ENCODE peak calls at places on chromosomes 5 and 9, in six cellular contexts. Q is stimulated activated CD4-positive, alpha-beta T cell treated with anti-CD3 and anti-CD28 coated beads, Interleukin-4, amount 100 ng/mL, for 4 hours; I is dorsolateral prefrontal cortex; C is cardiac fibroblast; K is GM04503; F is NCI-H345. E is an unnamed sample.

GRCh38 chr5:119238265-119239118 is 117.3 kb upstream of the TNFAIP8 start:
- DNase-seq in Q (no peak), F (no peak), K (no peak), I (no peak), C (no peak), E (no peak)

GRCh38 chr9:105206821-105207699 is 37.4 kb upstream of the SLC44A1 start:
- DNase-seq in F (no peak), I (no peak), Q (no peak), C (peak), K (no peak), E (no peak)

GRCh38 chr9:36140086-36141084 is 3.9 kb downstream of the GLIPR2 start:
- DNase-seq in Q (no peak), I (no peak), C (no peak), F (no peak), K (no peak), E (no peak)

GRCh38 chr9:126752881-126753670 is 51.8 kb upstream of the ZBTB43 start:
- DNase-seq in C (no peak), Q (no peak), K (no peak), F (no peak), I (no peak), E (no peak)

GRCh38 chr5:106380736-106381135 is 1290.0 kb downstream of the EFNA5 start:
- DNase-seq in F (no peak), C (no peak), K (peak), I (no peak), Q (no peak), E (no peak)

GRCh38 chr5:87263498-87263897 is 4.2 kb upstream of the RASA1 start:
- DNase-seq in F (no peak), I (no peak), C (no peak), Q (no peak), K (no peak), E (no peak)

GRCh38 chr5:148976569-148977321 is 86.1 kb downstream of the SH3TC2 start:
- DNase-seq in I (no peak), C (no peak), Q (no peak), F (no peak), K (peak), E (no peak)

GRCh38 chr9:7209051-7209450 is 451.3 kb downstream of the KDM4C start:
- DNase-seq in F (no peak), K (no peak), C (no peak), Q (no peak), I (no peak), E (no peak)

GRCh38 chr5:79464695-79465332 is 49.1 kb downstream of the HOMER1 start:
- DNase-seq in I (no peak), Q (no peak), C (peak), F (peak), K (no peak), E (no peak)

GRCh38 chr5:2007906-2008437 is 125.2 kb upstream of the IRX4 start:
- DNase-seq in K (no peak), Q (no peak), I (no peak), F (no peak), C (peak), E (no peak)

GRCh38 chr5:368162-369084 is 46.9 kb downstream of the AHRR start:
- DNase-seq in F (no peak), K (peak), Q (no peak), C (peak), I (no peak), E (no peak)

GRCh38 chr5:76419597-76419996 is 16.5 kb downstream of the IQGAP2 start:
- DNase-seq in K (no peak), F (no peak), Q (no peak), I (no peak), C (no peak), E (no peak)

GRCh38 chr9:104944356-104944755 is 16.4 kb upstream of the ABCA1 start:
- DNase-seq in I (no peak), K (no peak), Q (no peak), F (no peak), C (no peak), E (no peak)

GRCh38 chr5:124156408-124157027 is 589.9 kb downstream of the ZNF608 start:
- DNase-seq in I (no peak), C (peak), Q (no peak), K (no peak), F (no peak), E (no peak)

GRCh38 chr9:130149654-130150286 is 22.4 kb upstream of the NCS1 start:
- DNase-seq in F (no peak), C (no peak), I (no peak), Q (no peak), K (no peak), E (no peak)

GRCh38 chr5:53362521-53362941 is 117.9 kb upstream of the FST start:
- DNase-seq in K (peak), Q (no peak), C (peak), I (no peak), F (no peak), E (no peak)

GRCh38 chr9:95729066-95729465 is 146.4 kb upstream of the ERCC6L2 start:
- DNase-seq in I (no peak), F (no peak), Q (no peak), C (no peak), K (no peak), E (no peak)

GRCh38 chr9:109894444-109894843 is 114.4 kb downstream of the PALM2AKAP2 start:
- DNase-seq in I (no peak), F (no peak), K (no peak), Q (no peak), C (no peak), E (no peak)

GRCh38 chr5:89117131-89117644 is 234.2 kb upstream of the MEF2C start:
- DNase-seq in I (no peak), F (no peak), C (peak), Q (no peak), K (no peak), E (no peak)

GRCh38 chr9:133532937-133533668 is 1.4 kb upstream of the ADAMTSL2 start:
- DNase-seq in C (peak), Q (peak), K (no peak), F (peak), I (peak), E (peak)

GRCh38 chr5:168244838-168245555 is 46.4 kb upstream of the WWC1 start:
- DNase-seq in C (no peak), F (no peak), I (no peak), Q (no peak), K (no peak), E (no peak)

GRCh38 chr5:144698454-144698853 is 527.8 kb downstream of the KCTD16 start:
- DNase-seq in F (no peak), K (no peak), Q (no peak), C (no peak), I (no peak), E (no peak)

GRCh38 chr9:8860925-8861324 is 1061.3 kb upstream of the DMAC1 start:
- DNase-seq in K (no peak), F (no peak), I (no peak), Q (no peak), C (peak), E (no peak)

GRCh38 chr5:98774192-98775046 is 956 bp downstream of the RGMB start:
- DNase-seq in C (peak), I (peak), F (peak), Q (peak), K (no peak), E (peak)

GRCh38 chr5:40437452-40437861 is 242.3 kb upstream of the PTGER4 start:
- DNase-seq in K (no peak), I (no peak), F (no peak), Q (peak), C (peak), E (peak)

GRCh38 chr5:127442085-127442484 is 75.4 kb upstream of the PRRC1 start:
- DNase-seq in Q (no peak), C (peak), K (no peak), I (no peak), F (peak), E (no peak)

GRCh38 chr5:77304388-77304787 is 93.9 kb downstream of the PDE8B start:
- DNase-seq in Q (no peak), I (no peak), F (no peak), C (no peak), K (no peak), E (no peak)

GRCh38 chr5:107809201-107810034 is 138.7 kb upstream of the EFNA5 start:
- DNase-seq in I (no peak), C (no peak), Q (no peak), K (no peak), F (no peak), E (no peak)

GRCh38 chr5:40716590-40716989 is 36.9 kb downstream of the PTGER4 start:
- DNase-seq in F (no peak), Q (no peak), K (no peak), C (no peak), I (no peak), E (no peak)

GRCh38 chr5:135367070-135367469 is 32.0 kb downstream of the MACROH2A1 start:
- DNase-seq in K (no peak), F (no peak), Q (no peak), I (no peak), C (no peak), E (no peak)

GRCh38 chr5:126368239-126368812 is 54.9 kb upstream of the GRAMD2B start:
- DNase-seq in F (peak), C (no peak), I (no peak), Q (no peak), K (no peak), E (no peak)

GRCh38 chr5:180173875-180174586 is 35.0 kb downstream of the RASGEF1C start:
- DNase-seq in I (no peak), F (no peak), C (peak), K (no peak), Q (no peak), E (no peak)